ENCODE peak calls at places on chromosome X, in eight cellular contexts. L, R, I, A, N, B, F and M are unnamed samples.

GRCh38 chrX:43380704-43381103 is 275.4 kb upstream of the MAOA start:
- DNase-seq in L (no peak), B (no peak), I (no peak), F (no peak), A (no peak), N (no peak), R (no peak), M (no peak)

GRCh38 chrX:122196338-122196737 is 987.7 kb upstream of the GRIA3 start:
- DNase-seq in R (no peak), I (peak; percentile 25), L (no peak), N (no peak), A (no peak), F (no peak), B (no peak), M (no peak)

GRCh38 chrX:39258331-39258730 is 457.1 kb downstream of the MID1IP1 start:
- DNase-seq in N (no peak), A (peak; percentile 55), F (peak; percentile 44), L (no peak), B (no peak), I (no peak), R (no peak), M (no peak)

GRCh38 chrX:77014655-77015377 is 432.4 kb upstream of the FGF16 start:
- DNase-seq in R (no peak), A (peak; percentile 1), B (peak; percentile 74), I (peak; percentile 75), N (no peak), L (no peak), F (no peak), M (no peak)

GRCh38 chrX:21374994-21375794 is 976 bp downstream of the CNKSR2 start:
- DNase-seq in B (no peak), L (no peak), F (peak; percentile 36), A (no peak), I (peak; percentile 23), R (peak; percentile 70), N (no peak), M (no peak)

GRCh38 chrX:574355-574754 is 56.2 kb upstream of the SHOX start:
- DNase-seq in N (no peak), A (no peak), L (no peak), R (peak; percentile 39), I (no peak), F (peak; percentile 3), B (no peak), M (no peak)

GRCh38 chrX:44400588-44400987 is 57.1 kb upstream of the EFHC2 start:
- DNase-seq in L (no peak), F (no peak), A (peak; percentile 97), B (no peak), R (no peak), N (no peak), I (no peak), M (no peak)

GRCh38 chrX:10744011-10744410 is 123.6 kb upstream of the MID1 start:
- DNase-seq in N (no peak), B (no peak), L (no peak), F (no peak), I (no peak), A (no peak), R (no peak), M (no peak)

GRCh38 chrX:95505721-95506120 is 1178.9 kb upstream of the DIAPH2 start:
- DNase-seq in F (no peak), N (no peak), B (peak; percentile 15), R (no peak), L (no peak), A (no peak), I (peak; percentile 43), M (no peak)

GRCh38 chrX:46791927-46792825 is 33.3 kb upstream of the SLC9A7 start:
- DNase-seq in L (no peak), B (peak; percentile 77), F (no peak), N (no peak), I (peak; percentile 45), R (no peak), A (peak; percentile 97), M (peak; percentile 4)

GRCh38 chrX:103248553-103248952 is 6.4 kb downstream of the TCEAL8 start:
- DNase-seq in B (no peak), A (peak; percentile 7), L (no peak), F (no peak), I (peak; percentile 10), N (no peak), R (no peak), M (no peak)

GRCh38 chrX:1093112-1093511 is 119.3 kb downstream of the CRLF2 start:
- DNase-seq in I (no peak), A (no peak), R (peak; percentile 22), N (no peak), L (no peak), F (no peak), B (no peak), M (no peak)

GRCh38 chrX:63250253-63250868 is 100.8 kb downstream of the SPIN4 start:
- DNase-seq in N (no peak), L (no peak), I (peak; percentile 81), R (no peak), A (peak; percentile 72), B (peak; percentile 74), F (no peak), M (peak; percentile 58)

GRCh38 chrX:50168305-50168704 is 32.5 kb downstream of the AKAP4 start:
- DNase-seq in I (peak; percentile 9), N (no peak), R (no peak), A (peak; percentile 6), L (no peak), B (no peak), F (no peak), M (no peak)

GRCh38 chrX:46898207-46898606 is 14.0 kb upstream of the JADE3 start:
- DNase-seq in L (no peak), F (no peak), R (no peak), I (no peak), B (no peak), N (no peak), A (no peak), M (no peak)

GRCh38 chrX:71439898-71440297 is 73.7 kb downstream of the TAF1 start:
- DNase-seq in F (no peak), B (no peak), R (no peak), L (no peak), I (no peak), A (no peak), N (no peak), M (no peak)

GRCh38 chrX:129360175-129360574 is 163.1 kb downstream of the SMARCA1 start:
- DNase-seq in A (peak; percentile 34), L (no peak), F (no peak), B (no peak), R (no peak), I (peak; percentile 74), N (no peak), M (no peak)

GRCh38 chrX:141652315-141652714 is 46.2 kb downstream of the SPANXD start:
- DNase-seq in A (no peak), B (no peak), L (no peak), N (no peak), F (no peak), I (no peak), R (no peak), M (no peak)

GRCh38 chrX:127187095-127187494 is 367.6 kb downstream of the PRR32 start:
- DNase-seq in I (no peak), R (no peak), B (no peak), N (no peak), L (no peak), A (no peak), F (no peak), M (no peak)

GRCh38 chrX:134711135-134711941 is 53.1 kb upstream of the PLAC1 start:
- DNase-seq in I (no peak), N (no peak), R (no peak), B (no peak), F (no peak), A (peak; percentile 20), L (no peak), M (no peak)

GRCh38 chrX:64439551-64439950 is 44.3 kb upstream of the MTMR8 start:
- DNase-seq in F (no peak), I (no peak), B (no peak), N (no peak), L (no peak), A (no peak), R (no peak), M (no peak)

GRCh38 chrX:103831803-103832544 is at the start of gene RAB9B:
- DNase-seq in A (peak; percentile 42), L (peak; percentile 83), N (peak; percentile 70), R (peak; percentile 88), F (peak; percentile 90), B (peak; percentile 39), I (peak; percentile 36), M (peak; percentile 36)

GRCh38 chrX:48703642-48704481 is 7.3 kb downstream of the SUV39H1 start:
- DNase-seq in L (no peak), B (no peak), F (no peak), R (no peak), A (peak; percentile 25), I (no peak), N (no peak), M (no peak)

GRCh38 chrX:20224814-20225487 is 41.8 kb downstream of the RPS6KA3 start:
- DNase-seq in N (no peak), I (peak; percentile 4), F (no peak), R (no peak), L (no peak), A (peak; percentile 79), B (no peak), M (no peak)
- H3K4me1 ChIP-seq in N (peaks cover 42% of the 10 kb centered on the region), I (no peaks in the 10 kb centered on the region), F (peaks cover 1% of the 10 kb centered on the region), R (no peaks in the 10 kb centered on the region), L (peaks cover 5% of the 10 kb centered on the region), A (no peaks in the 10 kb centered on the region), B (no peaks in the 10 kb centered on the region), M (no peaks in the 10 kb centered on the region)

DNA sequence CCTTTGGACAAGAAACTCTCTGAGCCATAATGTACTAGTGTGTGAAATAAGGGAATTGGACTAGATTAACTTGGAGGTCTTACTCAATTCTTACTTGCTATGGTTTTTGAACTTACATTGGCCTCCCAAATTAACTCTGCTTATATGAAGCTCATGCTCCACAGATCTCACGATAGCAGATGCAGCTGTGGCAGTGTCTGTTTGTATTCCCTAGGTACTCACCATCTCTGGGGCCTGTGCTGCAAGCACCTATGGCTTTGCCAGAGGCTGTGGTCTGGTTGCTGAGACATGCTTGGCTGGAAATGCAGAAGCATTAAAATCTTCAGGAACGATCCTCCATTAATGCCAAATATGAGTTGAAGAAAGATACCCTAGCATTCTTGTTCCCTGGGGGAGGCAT is 112.8 kb downstream of the MSL3 start:
- DNase-seq in L (no peak), F (no peak), I (no peak), N (no peak), B (no peak), A (no peak), R (no peak), M (no peak)
- H3K4me3 ChIP-seq in L (no peak overlapping the region), F (no peak overlapping the region), I (no peak overlapping the region), N (no peak overlapping the region), B (no peak overlapping the region), A (no peak overlapping the region), R (no peak overlapping the region), M (no peak overlapping the region)

DNA sequence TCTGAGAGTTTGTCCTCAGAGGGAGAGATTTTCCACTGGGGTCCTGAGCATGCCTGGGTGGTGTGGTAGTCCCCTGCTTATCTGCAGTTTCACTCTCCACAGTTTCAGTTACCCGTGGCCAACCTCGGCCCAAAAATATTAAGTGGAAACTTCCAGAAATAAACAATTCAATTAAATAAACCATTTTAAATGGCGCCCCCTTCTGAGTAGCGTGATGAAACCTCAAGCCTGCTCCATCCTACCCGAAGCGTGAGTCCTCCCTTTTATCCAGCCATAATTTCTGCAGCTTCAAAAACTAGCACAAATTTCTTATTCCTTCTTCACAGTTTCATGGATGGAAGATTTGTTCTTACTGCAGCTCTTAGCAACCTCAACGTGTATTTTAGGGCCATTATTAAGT is 26.7 kb downstream of the PNMA6E start:
- DNase-seq in F (no peak), A (no peak), B (no peak), L (no peak), R (no peak), I (no peak), N (no peak), M (no peak)
- H3K4me1 ChIP-seq in F (no peaks in the 10 kb centered on the region), A (no peaks in the 10 kb centered on the region), B (no peaks in the 10 kb centered on the region), L (no peaks in the 10 kb centered on the region), R (no peaks in the 10 kb centered on the region), I (no peaks in the 10 kb centered on the region), N (no peaks in the 10 kb centered on the region), M (no peaks in the 10 kb centered on the region)

GRCh38 chrX:30308263-30309138 is 689 bp downstream of the NR0B1 start:
- DNase-seq in L (no peak), F (peak; percentile 36), I (peak; percentile 46), R (peak; percentile 73), N (no peak), B (no peak), A (no peak), M (no peak)
- H3K4me3 ChIP-seq in L (no peak overlapping the region), F (no peak overlapping the region), I (peak overlapping the region; percentile 53), R (peak overlapping the region; percentile 11), N (peak overlapping the region; percentile 53), B (peak overlapping the region; percentile 71), A (peak overlapping the region; percentile 34), M (peak overlapping the region; percentile 7)